ENCODE peak calls at places on chromosomes 16 and 17, in eight cellular contexts. L is A549, W is left lung, R is GM23338, Y is HCT116, N is right cardiac atrium, Q is heart right ventricle, I is heart left ventricle. T is an unnamed sample.

GRCh38 chr17:66665194-66665593 is 169.7 kb upstream of the CACNG5 start:
- ATAC-seq in L (no peak), W (no peak), R (no peak), Y (no peak), N (no peak), Q (no peak), I (no peak), T (no peak)

GRCh38 chr17:38970804-38971203 is 3.6 kb upstream of the FBXO47 start:
- ATAC-seq in L (no peak), W (no peak), R (no peak), Y (peak; percentile 58), N (no peak), Q (no peak), I (no peak), T (no peak)

GRCh38 chr17:81115749-81116464 is 49.4 kb upstream of the PVALEF start:
- ATAC-seq in L (no peak), W (no peak), R (no peak), Y (no peak), N (no peak), Q (peak; percentile 24), I (peak; percentile 10), T (no peak)

GRCh38 chr16:69397821-69398521 is 12.2 kb upstream of the TERF2 start:
- ATAC-seq in L (peak; percentile 86), W (peak; percentile 56), R (peak; percentile 99), Y (peak; percentile 78), N (peak; percentile 87), Q (peak; percentile 87), I (peak; percentile 86), T (peak; percentile 66)

GRCh38 chr17:19883537-19884215 is 15.9 kb upstream of the ULK2 start:
- ATAC-seq in L (peak; percentile 64), W (no peak), R (no peak), Y (no peak), N (no peak), Q (no peak), I (peak; percentile 46), T (no peak)

GRCh38 chr17:44010966-44011647 is 3.7 kb downstream of the TMEM101 start:
- ATAC-seq in L (no peak), W (no peak), R (no peak), Y (no peak), N (no peak), Q (no peak), I (no peak), T (no peak)

GRCh38 chr17:15341966-15342365 is 569 bp upstream of the TEKT3 start:
- ATAC-seq in L (no peak), W (no peak), R (no peak), Y (no peak), N (no peak), Q (no peak), I (no peak), T (no peak)

GRCh38 chr16:75000481-75001081 is 1.8 kb downstream of the ZNRF1 start:
- ATAC-seq in L (no peak), W (no peak), R (peak; percentile 14), Y (no peak), N (peak; percentile 3), Q (no peak), I (peak; percentile 1), T (no peak)

GRCh38 chr16:87710887-87711286 is 54.9 kb downstream of the KLHDC4 start:
- ATAC-seq in L (no peak), W (no peak), R (no peak), Y (no peak), N (no peak), Q (no peak), I (no peak), T (no peak)

GRCh38 chr16:87708181-87708580 is 57.6 kb downstream of the KLHDC4 start:
- ATAC-seq in L (no peak), W (no peak), R (no peak), Y (no peak), N (no peak), Q (no peak), I (no peak), T (no peak)

GRCh38 chr16:87707714-87708113 is 58.1 kb downstream of the KLHDC4 start:
- ATAC-seq in L (no peak), W (no peak), R (no peak), Y (no peak), N (no peak), Q (no peak), I (no peak), T (no peak)

GRCh38 chr16:87709677-87710076 is 56.1 kb downstream of the KLHDC4 start:
- ATAC-seq in L (no peak), W (no peak), R (no peak), Y (no peak), N (no peak), Q (no peak), I (no peak), T (no peak)

DNA sequence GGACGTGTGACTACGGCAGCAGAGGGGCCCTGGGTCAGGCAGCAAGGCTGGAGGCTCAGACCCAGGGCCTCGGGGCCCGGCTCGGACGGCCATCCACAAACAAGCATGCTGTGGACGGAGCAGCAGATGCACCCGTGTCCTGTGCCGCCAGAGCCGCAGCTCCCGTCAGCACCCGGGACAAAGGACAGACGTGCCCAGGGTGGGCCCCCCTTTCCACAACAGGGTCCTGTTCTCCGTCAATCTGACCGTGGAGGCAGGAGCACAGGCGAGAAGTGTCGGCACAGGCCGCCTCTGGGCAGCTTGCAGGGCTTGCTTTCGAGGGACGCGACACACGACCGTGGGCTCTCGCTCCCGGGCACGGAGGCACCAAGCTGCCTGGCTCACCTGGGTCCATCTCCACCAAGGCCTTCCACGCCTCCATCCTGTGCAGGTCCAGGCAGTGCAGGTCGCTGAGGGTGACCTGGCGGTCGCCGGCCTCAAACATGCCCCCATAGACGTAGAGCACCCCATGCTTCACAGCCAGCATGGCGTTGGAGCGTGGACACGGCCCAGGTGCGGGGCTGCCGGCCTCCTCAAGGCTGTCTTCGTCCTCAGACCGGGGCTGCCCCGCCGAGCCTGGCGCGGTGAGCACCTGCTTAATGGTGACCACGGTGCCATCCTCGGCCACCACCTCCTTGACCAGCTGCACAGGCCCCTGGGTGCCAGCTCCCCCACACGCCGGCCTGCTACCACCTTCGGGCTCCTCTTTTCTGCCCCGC is 56.7 kb downstream of the KLHDC4 start:
- ATAC-seq in L (no peak), W (no peak), R (no peak), Y (no peak), N (no peak), Q (no peak), I (no peak), T (no peak)
- H3K4me1 ChIP-seq in L (no peaks in the 10 kb centered on the region), W (no peaks in the 10 kb centered on the region), R (no peaks in the 10 kb centered on the region), Y (no peaks in the 10 kb centered on the region), N (no peaks in the 10 kb centered on the region), Q (no peaks in the 10 kb centered on the region), I (peaks cover 7% of the 10 kb centered on the region), T (no peaks in the 10 kb centered on the region)

GRCh38 chr17:7047566-7047965 is 3.7 kb upstream of the SLC16A11 start:
- ATAC-seq in L (no peak), W (no peak), R (no peak), Y (no peak), N (no peak), Q (no peak), I (no peak), T (no peak)
- H3K4me1 ChIP-seq in L (peaks cover 19% of the 10 kb centered on the region), W (peaks cover 39% of the 10 kb centered on the region), R (peaks cover 8% of the 10 kb centered on the region), Y (peaks cover 31% of the 10 kb centered on the region), N (peaks cover 5% of the 10 kb centered on the region), Q (peaks cover 22% of the 10 kb centered on the region), I (peaks cover 33% of the 10 kb centered on the region), T (no peaks in the 10 kb centered on the region)

GRCh38 chr17:50055426-50056216 is at the start of gene ITGA3:
- ATAC-seq in L (peak; percentile 57), W (peak; percentile 72), R (peak; percentile 69), Y (peak; percentile 61), N (peak; percentile 72), Q (peak; percentile 56), I (peak; percentile 72), T (peak; percentile 82)

GRCh38 chr17:50055055-50055425 is 870 bp upstream of the ITGA3 start:
- ATAC-seq in L (peak; percentile 7), W (peak; percentile 73), R (peak; percentile 36), Y (peak; percentile 51), N (peak; percentile 4), Q (no peak), I (no peak), T (peak; percentile 37)

GRCh38 chr17:50057521-50057991 is 1.6 kb downstream of the ITGA3 start:
- ATAC-seq in L (no peak), W (no peak), R (no peak), Y (no peak), N (no peak), Q (no peak), I (no peak), T (no peak)

GRCh38 chr17:50056961-50057330 is 1.0 kb downstream of the ITGA3 start:
- ATAC-seq in L (no peak), W (peak; percentile 5), R (peak; percentile 13), Y (no peak), N (no peak), Q (no peak), I (no peak), T (no peak)

GRCh38 chr17:50056217-50056960 is 479 bp downstream of the ITGA3 start:
- ATAC-seq in L (peak; percentile 62), W (peak; percentile 5), R (peak; percentile 75), Y (peak; percentile 26), N (peak; percentile 41), Q (peak; percentile 32), I (peak; percentile 21), T (peak; percentile 32)
- H3K4me1 ChIP-seq in L (peaks cover 74% of the 10 kb centered on the region), W (peaks cover 96% of the 10 kb centered on the region), R (peaks cover 24% of the 10 kb centered on the region), Y (peaks cover 77% of the 10 kb centered on the region), N (peaks cover 29% of the 10 kb centered on the region), Q (peaks cover 55% of the 10 kb centered on the region), I (peaks cover 85% of the 10 kb centered on the region), T (peaks cover 77% of the 10 kb centered on the region)

GRCh38 chr16:85606920-85607319 is 6.2 kb upstream of the GSE1 start:
- ATAC-seq in L (no peak), W (no peak), R (peak; percentile 1), Y (no peak), N (no peak), Q (no peak), I (no peak), T (no peak)

GRCh38 chr16:85605051-85605911 is 7.8 kb upstream of the GSE1 start:
- ATAC-seq in L (no peak), W (peak; percentile 7), R (no peak), Y (no peak), N (no peak), Q (no peak), I (no peak), T (no peak)

GRCh38 chr16:85607796-85608514 is 5.2 kb upstream of the GSE1 start:
- ATAC-seq in L (no peak), W (no peak), R (no peak), Y (no peak), N (no peak), Q (no peak), I (no peak), T (no peak)

GRCh38 chr16:85607331-85607765 is 5.8 kb upstream of the GSE1 start:
- ATAC-seq in L (no peak), W (no peak), R (peak; percentile 32), Y (no peak), N (no peak), Q (no peak), I (no peak), T (no peak)

DNA sequence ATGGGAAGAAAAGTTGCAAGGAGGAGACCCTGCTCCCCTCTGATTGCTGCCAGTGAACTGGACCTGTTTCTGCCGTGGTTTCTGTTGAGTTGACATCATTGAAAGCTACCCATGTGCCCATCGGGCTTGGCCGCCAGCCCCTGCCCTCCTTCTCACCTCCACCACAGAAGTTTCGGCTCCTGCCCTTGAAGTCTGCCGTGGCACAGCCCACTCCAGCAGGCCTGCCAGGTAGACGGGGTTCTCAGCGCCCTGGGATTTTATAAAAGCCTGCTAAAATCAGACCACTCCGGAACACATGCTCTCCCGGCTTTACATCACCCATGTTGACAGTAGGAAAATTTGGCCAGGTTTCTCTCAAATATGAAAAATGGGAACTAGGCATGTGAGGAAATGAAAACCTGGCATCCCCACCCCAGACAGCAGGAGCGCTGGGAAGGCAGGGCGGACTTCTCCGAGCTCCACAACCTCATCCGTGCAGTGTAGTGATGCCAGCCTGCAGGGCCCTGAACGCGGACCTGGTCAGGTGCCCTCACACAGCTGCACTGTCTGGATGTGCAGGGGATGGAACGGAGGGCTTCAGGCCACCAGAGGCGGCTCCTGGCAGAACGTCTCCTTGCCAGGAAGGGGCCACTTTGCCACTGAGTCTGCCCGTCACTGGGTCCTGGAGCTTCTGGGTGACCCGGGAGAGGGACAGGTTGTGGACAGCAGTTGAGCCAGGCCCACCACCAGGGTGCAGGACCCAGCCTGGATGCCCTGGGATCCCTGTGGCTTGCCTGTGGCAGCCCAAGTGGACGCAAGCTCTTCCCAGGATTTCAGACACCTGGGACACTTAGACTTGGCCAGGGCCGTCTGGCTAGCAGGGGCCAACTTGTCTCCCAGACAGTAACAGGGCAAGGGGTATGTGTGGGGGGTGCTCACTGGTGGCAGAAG is 6.9 kb upstream of the GSE1 start:
- ATAC-seq in L (no peak), W (no peak), R (no peak), Y (no peak), N (no peak), Q (no peak), I (no peak), T (no peak)
- H3K4me1 ChIP-seq in L (peaks cover 15% of the 10 kb centered on the region), W (peaks cover 62% of the 10 kb centered on the region), R (peaks cover 74% of the 10 kb centered on the region), Y (peaks cover 10% of the 10 kb centered on the region), N (peaks cover 16% of the 10 kb centered on the region), Q (peaks cover 33% of the 10 kb centered on the region), I (peaks cover 37% of the 10 kb centered on the region), T (no peaks in the 10 kb centered on the region)

T was measured in gastroesophageal sphincter.